ENCODE peak calls at places on chromosomes 4 and X, in nine cellular contexts. P is GM03348; G is Right ventricle myocardium inferior; S is stimulated activated CD4-positive, alpha-beta T cell treated with anti-CD3 and anti-CD28 coated beads, Interleukin-12 subunit alpha, Interleukin-12 subunit beta, amount 100 ng/mL, for 4 hours; N is heart left ventricle; M is upper lobe of right lung; C is NCI-H1105; U is LoVo; T is hypothalamus. Y is an unnamed sample.

GRCh38 chr4:40710484-40711269 is 39.1 kb upstream of the NSUN7 start:
- DNase-seq in T (no peak), U (no peak), C (no peak), N (no peak), P (no peak), S (no peak), M (no peak), G (no peak), Y (no peak)

GRCh38 chr4:124206779-124207605 is 505.5 kb downstream of the ANKRD50 start:
- DNase-seq in P (peak), G (no peak), M (no peak), N (no peak), C (no peak), U (peak), S (no peak), T (no peak), Y (no peak)

GRCh38 chr4:85717366-85717765 is 242.4 kb downstream of the ARHGAP24 start:
- DNase-seq in P (peak), G (no peak), U (no peak), S (no peak), T (no peak), C (no peak), M (no peak), N (no peak), Y (no peak)

GRCh38 chrX:130282151-130282550 is 13.5 kb upstream of the ZNF280C start:
- DNase-seq in C (no peak), S (no peak), M (no peak), N (no peak), G (no peak), T (no peak), P (no peak), U (no peak), Y (no peak)

GRCh38 chr4:80202190-80202711 is 4.9 kb downstream of the PRDM8 start:
- DNase-seq in U (no peak), N (peak), T (peak), S (peak), P (peak), G (peak), M (peak), C (peak), Y (peak)

GRCh38 chr4:87117730-87118075 is 102.7 kb downstream of the KLHL8 start:
- DNase-seq in N (no peak), S (no peak), P (no peak), C (no peak), G (no peak), M (no peak), T (no peak), U (no peak), Y (no peak)

GRCh38 chr4:171007618-171008390 is 805.4 kb upstream of the GALNTL6 start:
- DNase-seq in S (no peak), G (no peak), U (no peak), N (no peak), M (no peak), T (no peak), P (no peak), C (no peak), Y (no peak)

GRCh38 chr4:137819964-137820383 is 287.7 kb upstream of the PCDH18 start:
- DNase-seq in N (no peak), P (peak), C (no peak), G (no peak), T (no peak), U (peak), M (no peak), S (no peak), Y (no peak)

GRCh38 chr4:167290684-167291083 is 56.4 kb upstream of the SPOCK3 start:
- DNase-seq in S (no peak), C (peak), U (peak), M (no peak), P (no peak), N (no peak), G (no peak), T (no peak), Y (no peak)

GRCh38 chrX:126509917-126510316 is 42.7 kb downstream of the DCAF12L1 start:
- DNase-seq in T (no peak), M (no peak), N (no peak), U (no peak), P (no peak), C (no peak), G (no peak), S (no peak), Y (no peak)

GRCh38 chr4:176226736-176227135 is 31.4 kb upstream of the SPATA4 start:
- DNase-seq in N (no peak), U (no peak), G (no peak), T (no peak), S (no peak), M (no peak), C (no peak), P (no peak), Y (no peak)

GRCh38 chrX:11239230-11239629 is 54.0 kb upstream of the AMELX start:
- DNase-seq in N (no peak), U (peak), T (no peak), G (no peak), M (no peak), S (no peak), P (peak), C (no peak), Y (no peak)

Y was measured in sigmoid colon.